ENCODE peak calls at places on chromosomes 12 and 14, in five cellular contexts. O is RPMI8226; Z is COLO829; Y is stimulated activated CD4-positive, alpha-beta T cell treated with anti-CD3 and anti-CD28 coated beads, Interleukin-15, amount 100 ng/mL, for 1 hour; D is astrocyte of the hippocampus. T is an unnamed sample.

GRCh38 chr14:96902004-96902403 is 104.8 kb downstream of the VRK1 start:
- DNase-seq in O (no peak), Z (no peak), Y (no peak), D (peak), T (no peak)

GRCh38 chr14:32203928-32204357 is 874 bp upstream of the RNU6-8 start:
- DNase-seq in O (no peak), Z (no peak), Y (no peak), D (peak), T (no peak)

GRCh38 chr14:63524537-63525155 is 18.5 kb downstream of the PPP2R5E start:
- DNase-seq in O (no peak), Z (no peak), Y (no peak), D (no peak), T (no peak)

GRCh38 chr14:36570065-36570464 is 12.3 kb downstream of the NKX2-8 start:
- DNase-seq in O (no peak), Z (no peak), Y (no peak), D (no peak), T (no peak)

GRCh38 chr14:33957993-33958392 is 7.1 kb upstream of the EGLN3 start:
- DNase-seq in O (no peak), Z (no peak), Y (no peak), D (no peak), T (no peak)

GRCh38 chr14:104431351-104431928 is 148.1 kb upstream of the C14orf180 start:
- DNase-seq in O (no peak), Z (no peak), Y (no peak), D (no peak), T (no peak)

GRCh38 chr12:22321620-22322019 is 12.9 kb downstream of the ST8SIA1 start:
- DNase-seq in O (peak), Z (no peak), Y (no peak), D (peak), T (no peak)

GRCh38 chr14:105477659-105478623 is 3.3 kb downstream of the CRIP2 start:
- DNase-seq in O (peak), Z (no peak), Y (no peak), D (no peak), T (no peak)

GRCh38 chr12:12736759-12737676 is 19.9 kb downstream of the CDKN1B start:
- DNase-seq in O (peak), Z (no peak), Y (no peak), D (peak), T (peak)

GRCh38 chr14:97282644-97283403 is 485.6 kb downstream of the VRK1 start:
- DNase-seq in O (no peak), Z (no peak), Y (no peak), D (no peak), T (no peak)